ENCODE peak calls at places on chromosomes 4 and X, in four cellular contexts. S is K562, J is GM12878, E is HepG2. H is an unnamed sample.

GRCh38 chr4:80362578-80363181 is 27.1 kb downstream of the CFAP299 start:
- DNase-seq in J (no peak), E (peak; percentile 20), S (peak; percentile 40), H (peak; percentile 53)

GRCh38 chr4:13541720-13542576 is 2.4 kb downstream of the NKX3-2 start:
- DNase-seq in E (no peak), S (no peak), J (no peak), H (no peak)

GRCh38 chr4:87844476-87844875 is 11.7 kb downstream of the MEPE start:
- DNase-seq in S (no peak), E (no peak), J (no peak), H (no peak)

GRCh38 chr4:175873707-175874106 is 61.6 kb upstream of the GPM6A start:
- DNase-seq in J (no peak), S (no peak), E (no peak), H (no peak)

GRCh38 chr4:40264995-40265909 is 68.4 kb downstream of the RHOH start:
- DNase-seq in J (no peak), E (no peak), S (peak; percentile 71), H (no peak)

GRCh38 chrX:155056471-155056870 is 14.5 kb downstream of the CMC4 start:
- DNase-seq in J (no peak), S (no peak), E (no peak), H (no peak)

GRCh38 chrX:4043951-4044350 is 330.5 kb upstream of the PRKX start:
- DNase-seq in J (no peak), S (no peak), E (no peak), H (no peak)

GRCh38 chr4:126081336-126081735 is 766.6 kb downstream of the FAT4 start:
- DNase-seq in S (no peak), E (no peak), J (no peak), H (no peak)

GRCh38 chr4:139660518-139661149 is 5.0 kb upstream of the MGST2 start:
- DNase-seq in E (peak; percentile 89), S (no peak), J (no peak), H (no peak)

GRCh38 chr4:77473509-77473908 is 132.1 kb upstream of the CXCL13 start:
- DNase-seq in S (peak; percentile 47), J (no peak), E (peak; percentile 18), H (peak; percentile 54)

GRCh38 chr4:28092610-28093009 is 1232.0 kb downstream of the STIM2 start:
- DNase-seq in J (no peak), S (no peak), E (no peak), H (no peak)
- TF ChIP-seq FOXK2 in J (no peak), S (no peak), E (no peak), H (no peak)

DNA sequence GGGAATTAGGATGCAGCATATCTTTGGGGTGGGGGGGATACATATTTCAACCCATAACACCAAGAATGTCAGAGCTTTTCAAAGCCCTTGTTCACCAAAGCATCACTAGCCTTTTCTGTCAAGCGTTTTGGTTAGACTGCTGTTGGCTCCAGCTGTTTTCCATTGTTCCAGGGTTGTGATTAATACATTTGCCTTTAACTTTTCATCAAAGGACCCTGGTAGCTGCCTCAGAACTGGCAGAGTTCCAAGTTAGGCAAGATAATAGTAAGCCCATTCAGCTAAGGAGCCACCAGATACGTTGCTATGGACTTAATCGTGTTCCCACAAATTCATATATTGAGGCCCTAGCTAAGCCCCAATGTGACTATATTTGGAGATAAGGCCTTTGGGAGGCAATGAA is 37.1 kb downstream of the ENOPH1 start:
- DNase-seq in E (peak; percentile 45), S (no peak), J (no peak), H (no peak)
- TF ChIP-seq FOXK2 in E (no peak), S (no peak), J (no peak), H (no peak)

GRCh38 chr4:64756016-64756415 is 346.8 kb upstream of the TECRL start:
- DNase-seq in E (no peak), J (no peak), S (no peak), H (no peak)
- TF ChIP-seq FOXK2 in E (no peak), J (no peak), S (no peak), H (no peak)

GRCh38 chr4:5474756-5475155 is 233.6 kb downstream of the EVC2 start:
- DNase-seq in J (no peak), E (no peak), S (no peak), H (no peak)
- TF ChIP-seq FOXK2 in J (no peak), E (no peak), S (no peak), H (no peak)

GRCh38 chr4:83964996-83965541 is 429.2 kb downstream of the GPAT3 start:
- DNase-seq in J (no peak), S (no peak), E (no peak), H (no peak)
- TF ChIP-seq FOXK2 in J (no peak), S (no peak), E (no peak), H (no peak)

DNA sequence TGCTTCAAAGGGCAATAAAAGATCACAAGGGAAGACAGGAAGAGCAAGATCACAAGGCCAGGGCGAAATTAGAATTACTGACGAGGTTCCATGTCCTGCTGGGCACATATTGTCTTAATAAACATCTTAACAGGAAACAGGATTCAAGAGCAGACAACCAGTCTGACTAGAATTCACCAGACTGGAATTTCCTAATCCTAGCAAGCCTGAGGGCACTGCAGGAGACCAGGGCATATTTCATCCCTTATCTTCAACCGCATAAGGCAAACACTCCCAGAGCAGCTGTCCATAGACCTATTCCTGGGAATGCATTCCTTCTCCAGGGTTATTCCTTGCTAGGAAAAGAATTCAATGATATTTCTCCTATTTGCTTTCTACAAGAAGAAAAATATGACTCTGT is 12.4 kb upstream of the TDO2 start:
- DNase-seq in S (no peak), E (no peak), J (no peak), H (no peak)
- TF ChIP-seq FOXK2 in S (no peak), E (no peak), J (no peak), H (no peak)

H was measured in HEK293T.